ENCODE peak calls at places on chromosomes 13 and 19, in eight cellular contexts. T is fibroblast of villous mesenchyme; A is A549; H is astrocyte; O is body of pancreas; F is A673; Z is CD8-positive, alpha-beta T cell; J is endodermal cell. D is an unnamed sample.

GRCh38 chr13:110714798-110715394 is 1.4 kb downstream of the ING1 start:
- DNase-seq in H (no peak), Z (peak), A (no peak), F (peak), T (no peak), J (peak), O (peak), D (no peak)

GRCh38 chr13:90883592-90883991 is 463.9 kb upstream of the MIR17HG start:
- DNase-seq in H (no peak), O (no peak), F (no peak), J (no peak), Z (no peak), T (no peak), A (no peak), D (no peak)

GRCh38 chr13:107441279-107441678 is 774.1 kb downstream of the LIG4 start:
- DNase-seq in F (no peak), J (no peak), T (peak), O (no peak), A (no peak), H (peak), Z (no peak), D (no peak)

GRCh38 chr19:18954094-18954493 is 13.1 kb upstream of the HOMER3 start:
- DNase-seq in A (no peak), T (no peak), O (no peak), Z (no peak), H (no peak), J (no peak), F (no peak), D (no peak)

GRCh38 chr19:3389876-3390361 is 23.5 kb downstream of the NFIC start:
- DNase-seq in O (peak), A (no peak), H (no peak), F (no peak), Z (no peak), T (peak), J (peak), D (no peak)

GRCh38 chr13:52739468-52740071 is at the start of gene CNMD:
- DNase-seq in J (peak), T (no peak), Z (no peak), H (no peak), O (no peak), F (no peak), A (no peak), D (no peak)

GRCh38 chr19:40341601-40342482 is 6.4 kb downstream of the C19orf47 start:
- DNase-seq in H (no peak), Z (no peak), J (no peak), O (no peak), T (no peak), F (no peak), A (no peak), D (no peak)

GRCh38 chr13:38969187-38969586 is 21.4 kb downstream of the STOML3 start:
- DNase-seq in T (no peak), F (no peak), A (no peak), J (no peak), O (no peak), H (no peak), Z (no peak), D (no peak)

GRCh38 chr13:102021777-102022176 is 380.1 kb downstream of the FGF14 start:
- DNase-seq in J (no peak), Z (no peak), H (no peak), A (no peak), O (no peak), T (no peak), F (no peak), D (no peak)

GRCh38 chr19:45638930-45639729 is at the start of gene EML2:
- DNase-seq in O (peak), Z (peak), T (peak), F (peak), J (peak), H (peak), A (peak), D (peak)

GRCh38 chr19:3346677-3347353 is 19.6 kb upstream of the NFIC start:
- DNase-seq in T (peak), O (peak), F (peak), J (peak), H (no peak), A (no peak), Z (no peak), D (no peak)

GRCh38 chr19:19597809-19598306 is 20.6 kb downstream of the PBX4 start:
- DNase-seq in Z (no peak), F (no peak), H (no peak), J (no peak), A (no peak), T (no peak), O (no peak), D (peak)

GRCh38 chr19:38617283-38617763 is 430 bp downstream of the MAP4K1 start:
- DNase-seq in J (no peak), O (no peak), Z (no peak), A (no peak), F (no peak), H (no peak), T (no peak), D (peak)

GRCh38 chr19:18058208-18059009 is 28.3 kb downstream of the IL12RB1 start:
- DNase-seq in T (peak), A (peak), F (peak), J (peak), H (peak), Z (peak), O (peak), D (peak)

GRCh38 chr19:49362926-49363264 is 679 bp upstream of the TEAD2 start:
- DNase-seq in A (no peak), F (no peak), J (no peak), Z (no peak), O (peak), H (peak), T (peak), D (no peak)

GRCh38 chr13:48299591-48299990 is 4.0 kb upstream of the RB1 start:
- DNase-seq in A (no peak), O (no peak), H (no peak), Z (no peak), T (no peak), J (no peak), F (no peak), D (no peak)

GRCh38 chr13:80084086-80084676 is 256.7 kb downstream of the SPRY2 start:
- DNase-seq in Z (no peak), H (peak), J (no peak), A (peak), O (no peak), F (peak), T (peak), D (no peak)

GRCh38 chr19:48757741-48758144 is 2.4 kb downstream of the FGF21 start:
- DNase-seq in O (no peak), A (no peak), Z (no peak), F (no peak), T (no peak), H (no peak), J (no peak), D (no peak)

GRCh38 chr19:8335343-8336071 is 7.6 kb downstream of the KANK3 start:
- DNase-seq in O (no peak), F (no peak), J (peak), A (peak), H (no peak), Z (no peak), T (no peak), D (peak)

GRCh38 chr19:38852231-38853044 is 2.7 kb upstream of the HNRNPL start:
- DNase-seq in Z (peak), J (peak), T (peak), F (peak), H (peak), A (peak), O (peak), D (peak)

GRCh38 chr13:27638521-27638920 is 16.8 kb downstream of the POLR1D start:
- DNase-seq in H (peak), Z (no peak), F (no peak), J (no peak), O (no peak), T (peak), A (no peak), D (no peak)

GRCh38 chr13:43544011-43544410 is 242.8 kb downstream of the ENOX1 start:
- DNase-seq in T (peak), A (peak), F (no peak), H (peak), Z (no peak), J (no peak), O (no peak), D (no peak)

GRCh38 chr19:9848060-9848459 is 12.9 kb downstream of the PIN1 start:
- DNase-seq in A (no peak), J (peak), H (no peak), O (no peak), T (no peak), F (no peak), Z (no peak), D (no peak)

GRCh38 chr19:38209671-38210457 is 14.2 kb downstream of the DPF1 start:
- DNase-seq in F (no peak), T (peak), J (peak), H (no peak), O (peak), A (no peak), Z (no peak), D (no peak)

GRCh38 chr19:35975608-35976214 is 19.3 kb upstream of the SDHAF1 start:
- DNase-seq in F (no peak), A (no peak), J (peak), H (peak), O (no peak), T (no peak), Z (no peak), D (no peak)

GRCh38 chr19:42312370-42312769 is 739 bp upstream of the TMEM145 start:
- DNase-seq in J (no peak), F (no peak), T (no peak), Z (no peak), O (no peak), H (no peak), A (no peak), D (no peak)

GRCh38 chr19:42313096-42313839 is at the start of gene TMEM145:
- DNase-seq in T (peak), O (peak), J (peak), A (peak), Z (no peak), F (peak), H (peak), D (peak)

GRCh38 chr19:42315024-42315423 is 1.9 kb downstream of the TMEM145 start:
- DNase-seq in H (no peak), F (no peak), J (no peak), T (no peak), Z (no peak), A (no peak), O (no peak), D (no peak)

GRCh38 chr19:42311612-42312160 is 1.4 kb upstream of the TMEM145 start:
- DNase-seq in A (peak), T (no peak), O (no peak), F (no peak), Z (no peak), H (no peak), J (peak), D (no peak)

DNA sequence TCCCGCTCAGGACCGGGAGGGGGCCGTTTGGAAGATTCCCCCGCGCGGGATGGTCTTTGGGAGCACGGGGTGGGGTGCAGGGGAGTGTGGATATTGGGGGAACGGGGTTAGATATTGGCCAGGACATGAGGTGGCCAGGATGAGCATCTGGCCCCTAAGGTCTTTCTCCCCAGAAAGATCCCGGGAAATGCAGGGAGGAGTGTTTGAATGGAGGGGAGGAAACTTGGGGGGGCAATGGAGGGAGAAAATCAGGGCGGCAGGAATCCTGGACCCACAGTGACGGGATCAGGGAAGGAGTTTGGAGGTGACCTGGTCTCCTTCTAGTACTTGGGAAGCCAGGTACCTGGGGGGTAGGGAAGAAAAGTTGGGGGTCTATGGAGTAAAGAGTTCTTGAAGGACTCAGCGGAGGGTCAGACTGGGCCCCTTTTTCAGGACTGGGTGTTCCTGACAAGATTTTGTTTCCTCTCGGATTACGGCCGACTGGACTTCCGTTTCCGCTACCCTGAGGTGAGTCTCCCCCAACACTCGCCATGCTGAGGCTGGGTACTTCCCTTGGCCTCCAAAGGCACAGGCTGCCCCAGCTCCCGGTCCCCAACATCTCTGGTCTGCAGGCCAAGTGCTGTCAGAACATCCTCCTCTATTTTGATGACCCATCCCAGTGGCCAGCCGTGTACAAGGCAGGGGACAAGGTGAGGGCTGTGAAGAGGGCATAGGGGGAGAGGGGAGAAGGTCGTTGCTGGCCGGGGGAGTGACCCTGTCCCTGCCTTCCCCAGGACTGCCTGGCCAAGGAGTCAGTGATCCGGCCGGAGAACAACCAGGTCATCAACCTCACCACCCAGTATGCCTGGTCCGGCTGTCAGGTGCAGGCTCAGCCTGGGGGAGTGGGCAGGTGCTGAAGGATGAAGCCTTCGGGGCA is 989 bp downstream of the TMEM145 start:
- DNase-seq in F (no peak), A (no peak), O (no peak), H (no peak), T (no peak), J (no peak), Z (no peak), D (no peak)
- H3K4me3 ChIP-seq in F (peak), A (peak), O (no peak), H (no peak), T (no peak), J (no peak), Z (no peak), D (no peak)

GRCh38 chr13:76825415-76825814 is 60.8 kb downstream of the KCTD12 start:
- DNase-seq in H (peak), T (no peak), O (no peak), Z (no peak), F (no peak), J (no peak), A (no peak), D (no peak)

GRCh38 chr13:76816394-76816793 is 69.8 kb downstream of the KCTD12 start:
- DNase-seq in H (no peak), Z (no peak), O (no peak), F (no peak), T (no peak), A (no peak), J (no peak), D (peak)

GRCh38 chr13:76822691-76823267 is 63.4 kb downstream of the KCTD12 start:
- DNase-seq in H (peak), O (no peak), F (peak), Z (no peak), A (peak), T (peak), J (no peak), D (peak)

GRCh38 chr13:76823969-76824368 is 62.2 kb downstream of the KCTD12 start:
- DNase-seq in T (no peak), F (no peak), A (no peak), H (no peak), O (no peak), J (no peak), Z (no peak), D (no peak)

GRCh38 chr13:76820759-76821158 is 65.4 kb downstream of the KCTD12 start:
- DNase-seq in J (no peak), F (no peak), H (no peak), Z (no peak), A (no peak), O (peak), T (peak), D (no peak)
- TF ChIP-seq CTCF in J (peak), F (no peak), H (no peak), Z (no peak), A (no peak), O (no peak), T (peak), D (no peak)

DNA sequence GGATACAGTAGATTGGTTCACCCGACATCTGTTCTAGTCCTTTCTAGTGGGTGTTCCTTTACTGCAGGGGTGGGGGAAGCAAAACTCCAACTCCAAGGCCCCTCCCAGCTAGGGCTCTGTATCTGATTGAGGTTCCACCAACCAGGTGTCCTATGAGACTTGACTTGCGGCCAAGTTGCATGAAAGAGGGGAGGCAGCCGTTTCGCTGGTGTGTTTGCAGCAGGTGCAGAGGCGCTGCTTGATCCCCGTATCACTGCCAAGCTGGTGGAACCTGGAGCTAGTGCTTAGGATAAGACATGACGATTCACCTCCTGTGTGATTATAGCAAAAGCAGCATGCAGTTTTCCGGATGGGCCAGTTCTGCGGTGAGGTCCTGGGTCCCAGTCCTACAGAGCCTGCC is 338.2 kb downstream of the UQCRFS1 start:
- DNase-seq in A (no peak), J (no peak), Z (no peak), F (no peak), T (no peak), H (no peak), O (no peak), D (no peak)
- H3K4me3 ChIP-seq in A (no peak), J (no peak), Z (no peak), F (no peak), T (no peak), H (no peak), O (no peak), D (no peak)

DNA sequence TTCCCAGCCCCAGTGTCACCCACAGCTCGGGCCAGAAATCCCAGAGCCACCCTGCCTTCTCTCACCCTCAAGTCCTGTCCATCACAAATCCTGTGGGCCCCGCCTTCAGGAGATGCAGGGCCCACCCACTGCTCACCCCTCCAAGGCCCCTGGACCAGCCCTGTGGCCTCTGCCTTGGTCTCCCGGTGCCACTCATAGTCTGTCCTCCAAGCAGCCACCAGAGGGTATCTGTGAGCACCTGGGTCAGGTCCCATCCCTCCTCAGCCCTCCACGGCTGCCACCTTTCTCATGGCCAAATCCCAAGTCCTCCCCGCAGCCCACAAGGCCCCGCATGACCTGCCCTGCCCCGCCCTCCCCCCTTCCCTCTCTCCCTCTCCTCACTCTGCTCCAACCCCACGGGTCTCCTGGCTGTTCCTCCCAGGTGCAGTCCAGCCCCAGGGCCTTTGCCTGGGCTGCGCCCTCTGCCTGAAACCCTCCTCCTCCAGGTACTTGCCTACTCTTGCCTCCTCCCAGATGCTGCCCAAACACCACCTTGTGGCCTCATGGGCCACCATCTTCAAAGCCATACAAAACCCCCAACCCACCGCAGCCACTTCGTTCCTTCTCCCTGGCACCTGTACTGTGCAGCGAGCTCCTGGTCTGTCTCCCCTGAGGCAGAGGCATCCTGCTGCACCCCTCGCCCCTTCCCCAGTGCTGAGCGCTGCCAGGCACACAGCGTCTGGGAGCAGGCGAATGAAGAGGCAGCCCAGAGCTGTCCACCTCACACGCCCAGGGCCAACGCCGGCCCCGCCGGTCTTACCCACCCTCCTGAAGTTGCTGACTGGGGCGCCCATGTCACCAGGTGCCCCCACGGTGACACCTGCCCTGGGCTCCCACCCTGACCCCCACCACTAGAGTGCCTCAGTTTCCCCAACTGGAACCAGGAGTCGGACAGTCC is 13.2 kb upstream of the UQCR11 start:
- DNase-seq in J (peak), A (peak), Z (no peak), H (no peak), T (peak), O (peak), F (no peak), D (peak)
- TF ChIP-seq CTCF in J (peak), A (peak), Z (no peak), H (no peak), T (peak), O (peak), F (no peak), D (peak)

GRCh38 chr13:72889496-72889895 is 107.6 kb downstream of the PIBF1 start:
- DNase-seq in J (no peak), F (no peak), Z (no peak), A (no peak), H (no peak), O (no peak), T (no peak), D (no peak)

GRCh38 chr13:72886272-72887062 is 104.5 kb downstream of the PIBF1 start:
- DNase-seq in O (no peak), A (no peak), T (peak), H (peak), J (no peak), F (no peak), Z (no peak), D (no peak)

GRCh38 chr13:72884111-72884510 is 102.2 kb downstream of the PIBF1 start:
- DNase-seq in O (no peak), H (no peak), F (no peak), T (no peak), A (no peak), J (no peak), Z (no peak), D (no peak)
- H3K4me3 ChIP-seq in O (no peak), H (no peak), F (no peak), T (no peak), A (no peak), J (no peak), Z (no peak), D (no peak)

GRCh38 chr13:98586400-98587144 is 9.7 kb upstream of the STK24 start:
- DNase-seq in Z (no peak), O (no peak), H (no peak), T (no peak), A (no peak), J (no peak), F (peak), D (no peak)

GRCh38 chr13:98585398-98585754 is 8.5 kb upstream of the STK24 start:
- DNase-seq in T (no peak), O (no peak), A (no peak), F (no peak), H (no peak), J (no peak), Z (no peak), D (no peak)

GRCh38 chr13:98584668-98585397 is 7.9 kb upstream of the STK24 start:
- DNase-seq in O (no peak), J (no peak), A (no peak), Z (no peak), T (no peak), F (peak), H (no peak), D (no peak)

GRCh38 chr13:98582947-98583346 is 6.0 kb upstream of the STK24 start:
- DNase-seq in J (no peak), H (no peak), A (no peak), T (no peak), O (no peak), F (no peak), Z (no peak), D (no peak)

GRCh38 chr13:98585946-98586345 is 9.0 kb upstream of the STK24 start:
- DNase-seq in T (no peak), F (no peak), J (no peak), O (no peak), A (no peak), H (no peak), Z (no peak), D (no peak)
- TF ChIP-seq CTCF in T (no peak), F (no peak), J (no peak), O (no peak), A (no peak), H (no peak), Z (no peak), D (no peak)